ENCODE peak calls at places on chromosomes 3 and 15, in six cellular contexts. One of them, this sample, is unnamed.

GRCh38 chr3:65953881-65954733 is 84.6 kb downstream of the MAGI1 start:
- DNase-seq in HCT116: no peak
- DNase-seq in spleen: no peak
- DNase-seq in uterus: no peak
- DNase-seq in ovary: peak; percentile 46
- DNase-seq in H54: no peak
- DNase-seq in this sample: no peak

GRCh38 chr15:89192771-89193170 is 28.6 kb downstream of the RLBP1 start:
- DNase-seq in uterus: no peak
- DNase-seq in H54: no peak
- DNase-seq in HCT116: no peak
- DNase-seq in ovary: no peak
- DNase-seq in spleen: no peak
- DNase-seq in this sample: no peak

GRCh38 chr3:7340795-7341194 is 479.9 kb downstream of the GRM7 start:
- DNase-seq in spleen: no peak
- DNase-seq in H54: no peak
- DNase-seq in HCT116: peak; percentile 1
- DNase-seq in uterus: no peak
- DNase-seq in ovary: no peak
- DNase-seq in this sample: no peak

GRCh38 chr15:39508536-39508935 is 72.3 kb upstream of the THBS1 start:
- DNase-seq in ovary: no peak
- DNase-seq in spleen: no peak
- DNase-seq in H54: no peak
- DNase-seq in uterus: no peak
- DNase-seq in HCT116: no peak
- DNase-seq in this sample: no peak

GRCh38 chr15:40142428-40142827 is 18.4 kb upstream of the BUB1B start:
- DNase-seq in ovary: no peak
- DNase-seq in uterus: no peak
- DNase-seq in HCT116: no peak
- DNase-seq in spleen: no peak
- DNase-seq in H54: no peak
- DNase-seq in this sample: no peak

GRCh38 chr15:88647362-88648105 is 8.7 kb downstream of the ISG20 start:
- DNase-seq in ovary: no peak
- DNase-seq in HCT116: no peak
- DNase-seq in spleen: peak; percentile 79
- DNase-seq in H54: no peak
- DNase-seq in uterus: peak; percentile 11
- DNase-seq in this sample: no peak

GRCh38 chr3:53624467-53624866 is 130.1 kb downstream of the CACNA1D start:
- DNase-seq in H54: no peak
- DNase-seq in uterus: no peak
- DNase-seq in ovary: no peak
- DNase-seq in spleen: no peak
- DNase-seq in HCT116: no peak
- DNase-seq in this sample: no peak

GRCh38 chr3:15633766-15634588 is 32.4 kb downstream of the BTD start:
- DNase-seq in uterus: no peak
- DNase-seq in HCT116: no peak
- DNase-seq in ovary: no peak
- DNase-seq in H54: no peak
- DNase-seq in spleen: no peak
- DNase-seq in this sample: no peak

GRCh38 chr3:61172684-61173083 is 78.6 kb downstream of the FHIT start:
- DNase-seq in ovary: no peak
- DNase-seq in spleen: no peak
- DNase-seq in H54: no peak
- DNase-seq in HCT116: no peak
- DNase-seq in uterus: no peak
- DNase-seq in this sample: peak; percentile 7

GRCh38 chr3:121739902-121740301 is 9.6 kb downstream of the GOLGB1 start:
- DNase-seq in uterus: no peak
- DNase-seq in ovary: no peak
- DNase-seq in H54: no peak
- DNase-seq in HCT116: no peak
- DNase-seq in spleen: no peak
- DNase-seq in this sample: no peak

GRCh38 chr3:57594144-57594543 is 3.0 kb downstream of the ARF4 start:
- DNase-seq in ovary: no peak
- DNase-seq in H54: no peak
- DNase-seq in spleen: no peak
- DNase-seq in uterus: no peak
- DNase-seq in HCT116: no peak
- DNase-seq in this sample: peak; percentile 46

GRCh38 chr3:57587946-57588345 is 9.2 kb downstream of the ARF4 start:
- DNase-seq in H54: no peak
- DNase-seq in HCT116: no peak
- DNase-seq in ovary: no peak
- DNase-seq in uterus: no peak
- DNase-seq in spleen: no peak
- DNase-seq in this sample: peak; percentile 92

GRCh38 chr3:57594576-57594975 is 2.6 kb downstream of the ARF4 start:
- DNase-seq in uterus: no peak
- DNase-seq in H54: no peak
- DNase-seq in HCT116: no peak
- DNase-seq in ovary: no peak
- DNase-seq in spleen: no peak
- DNase-seq in this sample: no peak

GRCh38 chr3:57596495-57597239 is 477 bp downstream of the ARF4 start:
- DNase-seq in ovary: peak; percentile 77
- DNase-seq in HCT116: peak; percentile 36
- DNase-seq in H54: peak; percentile 62
- DNase-seq in uterus: peak; percentile 70
- DNase-seq in spleen: peak; percentile 92
- DNase-seq in this sample: peak; percentile 87

GRCh38 chr3:57592306-57592705 is 4.8 kb downstream of the ARF4 start:
- DNase-seq in uterus: no peak
- DNase-seq in HCT116: no peak
- DNase-seq in spleen: no peak
- DNase-seq in ovary: no peak
- DNase-seq in H54: no peak
- DNase-seq in this sample: peak; percentile 25
- TF ChIP-seq POLR2A in uterus: no peak
- TF ChIP-seq POLR2A in HCT116: no peak
- TF ChIP-seq POLR2A in spleen: no peak
- TF ChIP-seq POLR2A in ovary: no peak
- TF ChIP-seq POLR2A in H54: no peak
- TF ChIP-seq POLR2A in this sample: no peak

GRCh38 chr3:171851685-171852084 is 8.5 kb downstream of the TMEM212 start:
- DNase-seq in H54: no peak
- DNase-seq in uterus: no peak
- DNase-seq in ovary: no peak
- DNase-seq in HCT116: peak; percentile 47
- DNase-seq in spleen: no peak
- DNase-seq in this sample: no peak
- TF ChIP-seq POLR2A in H54: no peak
- TF ChIP-seq POLR2A in uterus: no peak
- TF ChIP-seq POLR2A in ovary: no peak
- TF ChIP-seq POLR2A in HCT116: no peak
- TF ChIP-seq POLR2A in spleen: no peak
- TF ChIP-seq POLR2A in this sample: no peak

GRCh38 chr3:184248454-184249411 is at the start of gene ALG3:
- DNase-seq in spleen: peak; percentile 94
- DNase-seq in ovary: peak; percentile 84
- DNase-seq in uterus: peak; percentile 79
- DNase-seq in HCT116: peak; percentile 80
- DNase-seq in H54: peak; percentile 82
- DNase-seq in this sample: peak; percentile 96
- TF ChIP-seq POLR2A in spleen: no peak
- TF ChIP-seq POLR2A in ovary: peak; percentile 31
- TF ChIP-seq POLR2A in uterus: peak; percentile 50
- TF ChIP-seq POLR2A in HCT116: peak; percentile 85
- TF ChIP-seq POLR2A in H54: peak; percentile 92
- TF ChIP-seq POLR2A in this sample: peak; percentile 79

GRCh38 chr15:60592386-60593339 is 113.7 kb upstream of the ICE2 start:
- DNase-seq in uterus: peak; percentile 80
- DNase-seq in HCT116: no peak
- DNase-seq in H54: peak; percentile 45
- DNase-seq in ovary: peak; percentile 85
- DNase-seq in spleen: peak; percentile 96
- DNase-seq in this sample: peak; percentile 70
- TF ChIP-seq POLR2A in uterus: peak; percentile 59
- TF ChIP-seq POLR2A in HCT116: no peak
- TF ChIP-seq POLR2A in H54: no peak
- TF ChIP-seq POLR2A in ovary: peak; percentile 57
- TF ChIP-seq POLR2A in spleen: no peak
- TF ChIP-seq POLR2A in this sample: no peak

GRCh38 chr3:134249442-134249841 is 1.2 kb downstream of the RYK start:
- DNase-seq in uterus: no peak
- DNase-seq in spleen: no peak
- DNase-seq in HCT116: no peak
- DNase-seq in ovary: no peak
- DNase-seq in H54: no peak
- DNase-seq in this sample: peak; percentile 36

GRCh38 chr3:134251731-134252391 is 1.2 kb upstream of the RYK start:
- DNase-seq in uterus: peak; percentile 29
- DNase-seq in H54: no peak
- DNase-seq in spleen: peak; percentile 80
- DNase-seq in ovary: peak; percentile 59
- DNase-seq in HCT116: no peak
- DNase-seq in this sample: peak; percentile 26

GRCh38 chr3:134252766-134253165 is 2.1 kb upstream of the RYK start:
- DNase-seq in H54: no peak
- DNase-seq in HCT116: no peak
- DNase-seq in uterus: no peak
- DNase-seq in spleen: no peak
- DNase-seq in ovary: no peak
- DNase-seq in this sample: no peak

GRCh38 chr3:134249935-134250716 is 533 bp downstream of the RYK start:
- DNase-seq in HCT116: no peak
- DNase-seq in H54: peak; percentile 59
- DNase-seq in uterus: peak; percentile 32
- DNase-seq in ovary: peak; percentile 69
- DNase-seq in spleen: peak; percentile 93
- DNase-seq in this sample: peak; percentile 80

GRCh38 chr3:134250717-134251220 is at the start of gene RYK:
- DNase-seq in uterus: peak; percentile 67
- DNase-seq in spleen: peak; percentile 95
- DNase-seq in ovary: peak; percentile 82
- DNase-seq in HCT116: peak; percentile 67
- DNase-seq in H54: peak; percentile 81
- DNase-seq in this sample: peak; percentile 89
- TF ChIP-seq POLR2A in uterus: peak; percentile 86
- TF ChIP-seq POLR2A in spleen: no peak
- TF ChIP-seq POLR2A in ovary: peak; percentile 71
- TF ChIP-seq POLR2A in HCT116: peak; percentile 77
- TF ChIP-seq POLR2A in H54: peak; percentile 63
- TF ChIP-seq POLR2A in this sample: peak; percentile 84

GRCh38 chr3:26731843-26732242 is 109.3 kb downstream of the LRRC3B start:
- DNase-seq in HCT116: no peak
- DNase-seq in spleen: no peak
- DNase-seq in uterus: no peak
- DNase-seq in H54: no peak
- DNase-seq in ovary: no peak
- DNase-seq in this sample: no peak
- TF ChIP-seq POLR2A in HCT116: no peak
- TF ChIP-seq POLR2A in spleen: no peak
- TF ChIP-seq POLR2A in uterus: no peak
- TF ChIP-seq POLR2A in H54: no peak
- TF ChIP-seq POLR2A in ovary: no peak
- TF ChIP-seq POLR2A in this sample: no peak

GRCh38 chr3:194333212-194333980 is 17.7 kb downstream of the CPN2 start:
- DNase-seq in spleen: peak; percentile 97
- DNase-seq in H54: peak; percentile 89
- DNase-seq in HCT116: peak; percentile 76
- DNase-seq in ovary: peak; percentile 90
- DNase-seq in uterus: peak; percentile 80
- DNase-seq in this sample: no peak
- TF ChIP-seq POLR2A in spleen: no peak
- TF ChIP-seq POLR2A in H54: no peak
- TF ChIP-seq POLR2A in HCT116: no peak
- TF ChIP-seq POLR2A in ovary: no peak
- TF ChIP-seq POLR2A in uterus: no peak
- TF ChIP-seq POLR2A in this sample: no peak

GRCh38 chr3:29755416-29755815 is 474.5 kb downstream of the RBMS3 start:
- DNase-seq in HCT116: no peak
- DNase-seq in uterus: no peak
- DNase-seq in H54: no peak
- DNase-seq in spleen: no peak
- DNase-seq in ovary: no peak
- DNase-seq in this sample: no peak

GRCh38 chr3:29759443-29760033 is 478.7 kb downstream of the RBMS3 start:
- DNase-seq in HCT116: no peak
- DNase-seq in ovary: no peak
- DNase-seq in H54: no peak
- DNase-seq in spleen: no peak
- DNase-seq in uterus: no peak
- DNase-seq in this sample: no peak

GRCh38 chr3:29757054-29757777 is 476.3 kb downstream of the RBMS3 start:
- DNase-seq in HCT116: no peak
- DNase-seq in uterus: no peak
- DNase-seq in ovary: no peak
- DNase-seq in spleen: no peak
- DNase-seq in H54: no peak
- DNase-seq in this sample: no peak

GRCh38 chr3:29758108-29759020 is 477.5 kb downstream of the RBMS3 start:
- DNase-seq in H54: no peak
- DNase-seq in spleen: no peak
- DNase-seq in ovary: no peak
- DNase-seq in uterus: no peak
- DNase-seq in HCT116: no peak
- DNase-seq in this sample: no peak

GRCh38 chr3:29759021-29759359 is 478.1 kb downstream of the RBMS3 start:
- DNase-seq in HCT116: no peak
- DNase-seq in H54: no peak
- DNase-seq in ovary: no peak
- DNase-seq in spleen: no peak
- DNase-seq in uterus: peak; percentile 41
- DNase-seq in this sample: no peak
- TF ChIP-seq POLR2A in HCT116: no peak
- TF ChIP-seq POLR2A in H54: no peak
- TF ChIP-seq POLR2A in ovary: no peak
- TF ChIP-seq POLR2A in spleen: no peak
- TF ChIP-seq POLR2A in uterus: no peak
- TF ChIP-seq POLR2A in this sample: no peak

DNA sequence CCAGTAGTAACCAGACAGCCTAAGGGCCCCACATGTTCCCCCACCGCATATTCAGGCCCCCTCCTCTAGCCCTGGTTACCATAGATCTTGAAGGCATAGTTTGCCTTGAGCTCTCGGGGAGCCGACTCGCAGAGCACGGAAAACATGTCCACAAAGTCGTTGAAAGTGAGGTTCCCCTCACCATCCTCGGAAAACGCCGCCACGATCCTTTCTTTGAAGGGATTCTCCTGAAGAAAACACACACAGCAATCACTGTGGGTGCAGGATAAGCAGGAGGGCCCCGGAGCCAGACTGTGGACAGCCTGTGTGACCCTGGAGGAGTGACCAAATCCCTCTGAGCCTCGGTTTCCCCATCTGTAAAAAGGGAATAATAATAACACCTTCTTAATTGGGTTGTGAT is 16.8 kb downstream of the SH2D7 start:
- DNase-seq in spleen: no peak
- DNase-seq in HCT116: no peak
- DNase-seq in H54: no peak
- DNase-seq in ovary: no peak
- DNase-seq in uterus: no peak
- DNase-seq in this sample: no peak
- TF ChIP-seq POLR2A in spleen: no peak
- TF ChIP-seq POLR2A in HCT116: no peak
- TF ChIP-seq POLR2A in H54: no peak
- TF ChIP-seq POLR2A in ovary: no peak
- TF ChIP-seq POLR2A in uterus: no peak
- TF ChIP-seq POLR2A in this sample: no peak

GRCh38 chr3:186785517-186786018 is 2.2 kb downstream of the EIF4A2 start:
- DNase-seq in uterus: no peak
- DNase-seq in HCT116: no peak
- DNase-seq in H54: no peak
- DNase-seq in spleen: no peak
- DNase-seq in ovary: no peak
- DNase-seq in this sample: peak; percentile 45
- TF ChIP-seq POLR2A in uterus: no peak
- TF ChIP-seq POLR2A in HCT116: no peak
- TF ChIP-seq POLR2A in H54: no peak
- TF ChIP-seq POLR2A in spleen: no peak
- TF ChIP-seq POLR2A in ovary: no peak
- TF ChIP-seq POLR2A in this sample: no peak

This sample was measured in erythroblast.